ENCODE peak calls at places on chromosomes 12 and 14, in nine cellular contexts. R is HL-60, M is epithelial cell of prostate, X is DMS79, K is RPMI8226, D is endothelial cell, B is Caki2, Y is fibroblast of villous mesenchyme, A is substantia nigra. G is an unnamed sample.

GRCh38 chr12:29562167-29562776 is 64.8 kb upstream of the OVCH1 start:
- DNase-seq in X (no peak), B (no peak), K (no peak), D (no peak), R (no peak), M (no peak), Y (peak; percentile 94), A (no peak), G (peak; percentile 81)

GRCh38 chr14:93706360-93706955 is 81.8 kb downstream of the PRIMA1 start:
- DNase-seq in Y (no peak), X (peak; percentile 88), R (no peak), D (no peak), B (no peak), A (no peak), K (no peak), M (no peak), G (no peak)

GRCh38 chr12:49055978-49056754 is 4.4 kb downstream of the KMT2D start:
- DNase-seq in Y (peak; percentile 86), M (no peak), A (peak; percentile 65), D (peak; percentile 59), R (peak; percentile 96), X (no peak), B (peak; percentile 23), K (peak; percentile 40), G (peak; percentile 65)

GRCh38 chr12:30926243-30927209 is at the start of gene TSPAN11:
- DNase-seq in R (no peak), K (no peak), Y (peak; percentile 28), A (peak; percentile 51), B (no peak), M (no peak), D (peak; percentile 65), X (peak; percentile 40), G (peak; percentile 31)

GRCh38 chr12:133081408-133081806 is 684 bp downstream of the ZNF140 start:
- DNase-seq in Y (no peak), A (no peak), B (peak; percentile 25), K (peak; percentile 4), D (no peak), X (no peak), M (no peak), R (peak; percentile 21), G (no peak)

GRCh38 chr14:45946251-45946650 is 693.2 kb upstream of the MIS18BP1 start:
- DNase-seq in K (no peak), A (no peak), D (no peak), R (no peak), X (no peak), M (no peak), Y (no peak), B (no peak), G (no peak)

GRCh38 chr14:59252772-59253500 is 64.5 kb downstream of the DAAM1 start:
- DNase-seq in X (no peak), K (no peak), Y (peak; percentile 82), B (no peak), A (no peak), M (no peak), R (no peak), D (no peak), G (no peak)

GRCh38 chr12:89949457-89950195 is 241.0 kb upstream of the ATP2B1 start:
- DNase-seq in R (no peak), X (no peak), D (peak; percentile 31), Y (peak; percentile 85), A (no peak), B (no peak), K (no peak), M (peak; percentile 31), G (peak; percentile 92)

GRCh38 chr14:70698288-70698687 is 56.6 kb downstream of the TTC9 start:
- DNase-seq in A (no peak), D (no peak), R (peak; percentile 56), X (no peak), M (no peak), Y (no peak), B (no peak), K (no peak), G (peak; percentile 32)

G was measured in astrocyte of the spinal cord.